ENCODE peak calls at places on chromosomes 1 and 21, in eight cellular contexts. T is endothelial cell of umbilical vein, V is GM23248, S is fibroblast of lung, C is H1, N is MM.1S, W is K562, R is hepatocyte. P is an unnamed sample. For H3K9me3, the result is how much of the 10 kb centered on the place peaks cover.

GRCh38 chr21:41627428-41627827 is 119.5 kb upstream of the TMPRSS2 start:
- DNase-seq in T (no peak), N (no peak), W (no peak), R (no peak), C (no peak), V (peak), S (no peak), P (no peak)

GRCh38 chr1:228099331-228099732 is 3.8 kb downstream of the C1orf35 start:
- DNase-seq in W (peak), R (no peak), N (no peak), V (no peak), S (no peak), T (no peak), C (no peak), P (no peak)

GRCh38 chr1:186454996-186455395 is 5.9 kb downstream of the PDC start:
- DNase-seq in V (no peak), S (no peak), W (no peak), R (no peak), T (no peak), N (no peak), C (no peak), P (no peak)

GRCh38 chr21:45541221-45542039 is 810 bp downstream of the SLC19A1 start:
- DNase-seq in C (peak), S (peak), N (peak), R (peak), W (peak), T (peak), V (peak), P (peak)

GRCh38 chr21:18049461-18049860 is 195.2 kb upstream of the CHODL start:
- DNase-seq in V (no peak), N (no peak), W (no peak), C (no peak), T (no peak), R (no peak), S (no peak), P (no peak)

GRCh38 chr1:151289080-151289935 is 7.2 kb downstream of the ZNF687 start:
- DNase-seq in V (no peak), C (no peak), W (no peak), R (no peak), S (no peak), N (no peak), T (no peak), P (no peak)

GRCh38 chr1:33443067-33443704 is 12.3 kb upstream of the PHC2 start:
- DNase-seq in N (no peak), S (peak), V (peak), T (peak), R (no peak), W (no peak), C (no peak), P (no peak)

GRCh38 chr1:153953859-153954365 is 4.5 kb downstream of the CRTC2 start:
- DNase-seq in R (peak), T (no peak), N (no peak), C (no peak), W (no peak), S (no peak), V (no peak), P (no peak)

GRCh38 chr1:209220048-209220524 is 363.4 kb upstream of the CAMK1G start:
- DNase-seq in R (no peak), T (no peak), C (no peak), V (no peak), S (no peak), N (no peak), W (no peak), P (no peak)

GRCh38 chr1:12678350-12678749 is 34.5 kb downstream of the AADACL4 start:
- DNase-seq in C (no peak), S (no peak), W (no peak), N (no peak), T (no peak), V (no peak), R (no peak), P (no peak)

GRCh38 chr1:29324202-29324601 is 87.9 kb downstream of the PTPRU start:
- DNase-seq in T (no peak), N (no peak), S (no peak), V (no peak), C (no peak), R (no peak), W (no peak), P (no peak)

GRCh38 chr1:65470766-65471165 is 50.3 kb downstream of the LEPR start:
- DNase-seq in V (peak), W (no peak), N (no peak), T (peak), R (no peak), S (peak), C (no peak), P (no peak)

GRCh38 chr1:173056355-173056754 is 5.6 kb upstream of the TNFSF18 start:
- DNase-seq in W (no peak), S (no peak), V (no peak), T (no peak), N (no peak), C (no peak), R (no peak), P (peak)

GRCh38 chr1:225156254-225156653 is 226.8 kb downstream of the DNAH14 start:
- DNase-seq in C (no peak), R (no peak), N (no peak), S (peak), W (no peak), T (peak), V (peak), P (no peak)

GRCh38 chr1:87151500-87152421 is 176.9 kb upstream of the LMO4 start:
- DNase-seq in N (peak), W (peak), R (peak), V (no peak), C (peak), T (peak), S (peak), P (peak)

GRCh38 chr1:113784104-113784779 is 25.0 kb upstream of the PHTF1 start:
- DNase-seq in N (peak), R (no peak), V (no peak), T (no peak), S (peak), C (no peak), W (no peak), P (peak)

GRCh38 chr1:16101618-16102017 is 28.2 kb upstream of the FAM131C start:
- DNase-seq in C (no peak), T (no peak), W (no peak), S (no peak), N (no peak), V (peak), R (no peak), P (no peak)

GRCh38 chr1:212974735-212975606 is 24.6 kb downstream of the VASH2 start:
- DNase-seq in S (no peak), R (no peak), T (no peak), V (no peak), W (no peak), C (no peak), N (no peak), P (no peak)

GRCh38 chr1:173356211-173356762 is 120.8 kb upstream of the PRDX6 start:
- DNase-seq in C (no peak), N (no peak), S (peak), V (peak), W (no peak), R (no peak), T (no peak), P (no peak)

GRCh38 chr21:17491716-17492414 is 21.0 kb upstream of the CXADR start:
- DNase-seq in T (peak), W (no peak), N (no peak), V (peak), R (peak), C (no peak), S (peak), P (peak)

GRCh38 chr1:200894712-200895447 is at the start of gene INAVA:
- DNase-seq in R (peak), N (no peak), V (no peak), W (no peak), S (no peak), C (no peak), T (no peak), P (peak)

GRCh38 chr1:66276229-66276628 is 257.7 kb upstream of the SGIP1 start:
- DNase-seq in S (no peak), N (peak), W (no peak), C (no peak), T (no peak), R (no peak), V (no peak), P (no peak)

GRCh38 chr1:98316286-98316685 is 345.2 kb upstream of the SNX7 start:
- DNase-seq in R (peak), T (peak), S (peak), W (no peak), N (no peak), V (peak), C (no peak), P (no peak)

GRCh38 chr1:61152706-61153105 is 70.3 kb downstream of the NFIA start:
- DNase-seq in R (no peak), N (no peak), W (no peak), T (no peak), V (no peak), S (no peak), C (no peak), P (no peak)

GRCh38 chr1:114270255-114271117 is 116.8 kb upstream of the SYT6 start:
- DNase-seq in C (no peak), S (peak), R (no peak), T (no peak), V (no peak), W (no peak), N (no peak), P (no peak)

GRCh38 chr1:182962554-182963115 is 9.7 kb upstream of the SHCBP1L start:
- DNase-seq in N (peak), S (peak), R (peak), V (peak), C (no peak), T (peak), W (peak), P (peak)

GRCh38 chr1:19845166-19845954 is 30.3 kb upstream of the RNF186 start:
- DNase-seq in T (peak), S (no peak), C (no peak), N (no peak), R (no peak), V (no peak), W (no peak), P (no peak)

GRCh38 chr1:111690306-111690617 is 48.9 kb downstream of the INKA2 start:
- DNase-seq in S (peak), V (peak), T (peak), C (no peak), N (no peak), W (no peak), R (peak), P (peak)

GRCh38 chr1:46645815-46646214 is 22.3 kb downstream of the ATPAF1 start:
- DNase-seq in R (no peak), V (no peak), S (no peak), C (no peak), T (no peak), W (no peak), N (no peak), P (no peak)

GRCh38 chr1:109930252-109930993 is 19.8 kb downstream of the CSF1 start:
- DNase-seq in S (no peak), C (no peak), R (no peak), V (no peak), T (no peak), W (no peak), N (no peak), P (no peak)

GRCh38 chr1:42955311-42956063 is 3.2 kb downstream of the SLC2A1 start:
- DNase-seq in W (no peak), R (no peak), V (no peak), N (no peak), C (no peak), T (no peak), S (no peak), P (no peak)

GRCh38 chr1:20400341-20401177 is 85.5 kb downstream of the CAMK2N1 start:
- DNase-seq in N (no peak), C (no peak), S (peak), W (no peak), V (peak), T (no peak), R (no peak), P (no peak)

GRCh38 chr1:51986718-51987117 is 3.8 kb downstream of the RAB3B start:
- DNase-seq in R (no peak), T (no peak), N (no peak), S (no peak), V (no peak), W (no peak), C (no peak), P (no peak)

GRCh38 chr1:119613769-119614358 is 34.2 kb downstream of the ZNF697 start:
- DNase-seq in W (peak), R (peak), V (peak), C (peak), T (peak), N (peak), S (peak), P (peak)

DNA sequence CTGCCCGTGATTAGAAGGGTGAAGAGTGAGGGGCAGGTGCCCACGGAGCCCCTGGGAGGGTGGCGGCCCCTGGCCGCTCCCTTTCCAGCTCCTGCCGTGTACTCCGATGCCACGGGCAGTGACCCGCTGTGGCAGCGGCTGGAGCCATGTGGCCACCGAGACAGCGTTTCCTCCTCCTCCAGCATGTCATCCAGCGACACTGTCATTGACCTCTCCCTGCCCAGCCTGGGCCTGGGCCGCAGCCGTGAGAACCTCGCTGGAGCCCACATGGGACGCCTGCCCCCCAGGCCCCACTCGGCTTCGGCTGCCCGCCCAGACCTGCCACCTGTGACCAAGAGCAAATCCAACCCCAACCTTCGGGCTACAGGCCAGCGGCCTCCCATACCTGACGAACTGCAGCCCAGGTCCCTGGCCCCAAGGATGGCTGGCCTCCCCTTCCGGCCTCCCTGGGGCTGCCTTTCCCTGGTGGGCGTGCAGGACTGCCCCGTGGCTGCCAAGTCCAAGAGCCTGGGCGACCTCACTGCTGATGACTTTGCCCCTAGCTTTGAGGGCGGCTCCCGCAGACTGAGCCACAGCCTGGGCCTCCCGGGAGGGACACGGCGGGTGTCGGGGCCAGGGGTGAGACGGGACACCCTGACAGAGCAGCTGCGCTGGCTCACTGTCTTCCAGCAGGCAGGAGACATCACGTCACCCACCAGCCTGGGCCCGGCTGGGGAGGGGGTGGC is 22.0 kb downstream of the PANK4 start:
- DNase-seq in W (no peak), V (peak), S (no peak), R (peak), C (no peak), T (no peak), N (no peak), P (no peak)
- TF ChIP-seq EZH2 in W (peak), V (peak), S (peak), R (no peak), C (no peak), T (no peak), N (no peak), P (no peak)

GRCh38 chr1:211305044-211305443 is 21.6 kb upstream of the TRAF5 start:
- DNase-seq in W (no peak), C (no peak), T (no peak), S (peak), V (peak), N (peak), R (no peak), P (no peak)

GRCh38 chr1:211313392-211313791 is 13.2 kb upstream of the TRAF5 start:
- DNase-seq in N (no peak), W (no peak), C (no peak), S (no peak), R (no peak), V (no peak), T (no peak), P (no peak)

DNA sequence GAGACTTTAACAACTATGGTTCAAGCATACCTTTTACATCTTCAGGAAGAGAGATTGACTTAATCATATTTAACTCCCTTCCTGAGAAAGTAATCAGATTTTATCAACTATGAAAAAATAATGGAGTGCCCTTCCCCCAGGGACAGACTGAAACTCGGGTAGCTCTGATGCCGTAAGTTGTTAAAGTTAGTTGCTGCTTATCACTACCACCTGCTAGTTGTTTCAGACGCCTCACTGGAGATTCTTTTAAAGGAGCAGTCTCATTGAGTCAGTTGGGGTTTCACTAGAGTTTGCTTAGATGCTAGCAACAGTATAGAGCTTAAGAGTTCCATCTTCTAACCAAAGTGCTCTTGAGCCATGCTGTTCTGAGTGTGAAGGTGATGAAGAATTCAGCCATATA is 17.0 kb upstream of the TRAF5 start:
- DNase-seq in W (peak), C (no peak), S (no peak), V (no peak), T (peak), R (no peak), N (no peak), P (no peak)
- H3K27ac ChIP-seq in W (peak), C (no peak), S (no peak), V (no peak), T (no peak), R (no peak), N (peak), P (no peak)

GRCh38 chr21:26273686-26274313 is 103.2 kb upstream of the APP start:
- DNase-seq in V (no peak), T (no peak), W (no peak), R (no peak), S (no peak), N (no peak), C (no peak), P (no peak)
- H3K9me3 ChIP-seq in V (under half), T (under half), W (under half), R (under half), S (under half), N (under half), C (under half), P (under half)

DNA sequence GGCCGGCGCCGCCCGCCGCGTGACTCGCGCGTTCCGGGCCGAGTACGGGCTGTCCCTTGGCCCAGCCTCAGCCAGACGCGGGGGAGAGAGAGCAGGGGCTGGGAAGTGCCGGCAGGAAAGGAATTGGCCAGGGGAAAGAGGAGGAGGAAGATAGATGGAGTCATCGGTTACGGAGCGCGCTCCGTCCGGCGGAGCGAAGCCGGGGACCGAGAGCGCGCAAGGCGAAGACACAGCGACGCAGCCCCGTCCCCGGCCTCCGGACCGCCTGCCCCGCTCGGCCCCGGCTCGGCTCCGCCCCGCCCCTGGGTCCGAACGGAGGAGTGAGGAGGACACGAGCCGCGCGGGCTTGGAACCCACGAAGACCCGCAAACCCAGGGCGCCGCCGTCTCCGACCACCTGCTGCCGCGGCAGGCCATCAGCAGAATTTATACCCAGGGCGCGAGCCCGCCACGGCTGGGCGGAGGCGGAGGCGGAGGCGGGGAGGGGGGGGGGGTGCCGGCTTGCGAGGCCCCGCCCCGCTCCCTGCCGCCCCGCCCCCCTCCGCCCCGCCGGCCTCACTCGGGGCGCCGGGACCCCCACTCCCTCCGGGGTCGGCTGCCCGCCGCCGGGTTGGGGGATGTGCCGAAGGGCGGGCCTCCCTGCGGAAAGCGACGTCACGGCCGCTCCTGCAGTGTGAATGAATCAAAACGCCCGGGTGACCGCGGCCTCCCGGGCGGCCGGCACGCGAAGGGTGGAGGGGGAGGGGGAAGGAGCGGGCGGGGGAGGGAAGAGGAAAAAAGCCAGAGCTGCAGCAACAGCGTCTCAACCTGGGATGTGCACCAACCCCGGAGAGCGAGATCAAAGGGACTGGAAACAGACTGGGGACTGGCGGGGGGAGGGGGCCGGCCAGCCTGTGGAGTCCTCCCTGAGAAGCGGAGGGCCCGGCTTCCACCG is at the start of gene LHX4:
- DNase-seq in W (peak), N (peak), S (peak), C (peak), V (peak), T (peak), R (peak), P (peak)
- TF ChIP-seq EZH2 in W (no peak), N (no peak), S (peak), C (no peak), V (no peak), T (no peak), R (peak), P (no peak)

DNA sequence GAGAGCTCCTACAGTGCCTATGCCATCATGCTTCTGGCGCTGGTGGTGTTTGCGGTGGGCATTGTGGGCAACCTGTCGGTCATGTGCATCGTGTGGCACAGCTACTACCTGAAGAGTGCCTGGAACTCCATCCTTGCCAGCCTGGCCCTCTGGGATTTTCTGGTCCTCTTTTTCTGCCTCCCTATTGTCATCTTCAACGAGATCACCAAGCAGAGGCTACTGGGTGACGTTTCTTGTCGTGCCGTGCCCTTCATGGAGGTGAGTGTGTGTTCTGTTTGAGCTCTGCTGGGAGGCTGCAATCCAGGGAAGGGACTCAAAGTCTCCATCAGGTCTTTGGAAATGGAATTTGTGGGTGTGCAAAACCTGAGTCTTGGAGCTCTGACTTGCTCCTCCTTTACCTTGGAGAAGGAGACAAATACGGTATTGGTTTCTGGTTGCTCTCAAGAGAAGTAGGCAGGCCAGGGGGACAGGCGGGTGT is 658 bp downstream of the GPR37L1 start:
- DNase-seq in R (no peak), T (no peak), N (no peak), W (no peak), V (no peak), S (no peak), C (no peak), P (no peak)
- H3K27ac ChIP-seq in R (no peak), T (no peak), N (no peak), W (no peak), V (no peak), S (no peak), C (no peak), P (no peak)

GRCh38 chr1:229433364-229434004 is 410 bp downstream of the ACTA1 start:
- DNase-seq in T (no peak), N (no peak), S (no peak), V (no peak), W (no peak), C (no peak), R (no peak), P (no peak)
- H3K9me3 ChIP-seq in T (under half), N (under half), S (under half), V (under half), W (under half), C (under half), R (under half), P (under half)

GRCh38 chr1:205453466-205453865 is 2.4 kb downstream of the BLACAT1 start:
- DNase-seq in T (no peak), W (no peak), N (no peak), V (no peak), R (no peak), C (no peak), S (no peak), P (no peak)

GRCh38 chr1:205456383-205456867 is 580 bp upstream of the BLACAT1 start:
- DNase-seq in W (no peak), C (peak), N (no peak), R (no peak), S (no peak), V (no peak), T (no peak), P (no peak)

GRCh38 chr1:205456868-205457724 is 1.3 kb upstream of the BLACAT1 start:
- DNase-seq in T (no peak), N (no peak), R (no peak), W (peak), V (no peak), S (no peak), C (peak), P (no peak)

GRCh38 chr1:205454903-205455335 is 926 bp downstream of the BLACAT1 start:
- DNase-seq in R (no peak), V (no peak), T (no peak), W (no peak), N (no peak), S (no peak), C (peak), P (no peak)

GRCh38 chr1:205455581-205456382 is at the start of gene BLACAT1:
- DNase-seq in W (no peak), C (peak), S (no peak), N (no peak), T (no peak), V (no peak), R (no peak), P (no peak)
- TF ChIP-seq EZH2 in W (no peak), C (no peak), S (peak), N (peak), T (peak), V (peak), R (peak), P (no peak)

P was measured in PC-9.